ENCODE peak calls at places on chromosomes 11 and 22, in nine cellular contexts. One of them, this sample, is unnamed.

GRCh38 chr11:36019722-36020121 is 75.9 kb downstream of the LDLRAD3 start:
- DNase-seq in NCI-H524: no peak
- DNase-seq in HAP-1: no peak
- DNase-seq in A549: no peak
- DNase-seq in memory B cell: no peak
- DNase-seq in ACHN: no peak
- DNase-seq in fibroblast of the aortic adventitia: no peak
- DNase-seq in hypothalamus: no peak
- DNase-seq in NCI-H774: no peak
- DNase-seq in this sample: no peak

GRCh38 chr11:69337211-69337721 is 43.3 kb downstream of the MYEOV start:
- DNase-seq in hypothalamus: no peak
- DNase-seq in A549: no peak
- DNase-seq in memory B cell: no peak
- DNase-seq in HAP-1: no peak
- DNase-seq in NCI-H774: peak; percentile 23
- DNase-seq in NCI-H524: no peak
- DNase-seq in ACHN: no peak
- DNase-seq in fibroblast of the aortic adventitia: peak; percentile 34
- DNase-seq in this sample: peak; percentile 64

GRCh38 chr11:76229690-76230240 is 23.5 kb upstream of the WNT11 start:
- DNase-seq in fibroblast of the aortic adventitia: no peak
- DNase-seq in HAP-1: no peak
- DNase-seq in A549: no peak
- DNase-seq in ACHN: no peak
- DNase-seq in NCI-H524: no peak
- DNase-seq in hypothalamus: no peak
- DNase-seq in memory B cell: no peak
- DNase-seq in NCI-H774: no peak
- DNase-seq in this sample: no peak

GRCh38 chr11:65811764-65812475 is 21.8 kb upstream of the SNX32 start:
- DNase-seq in hypothalamus: no peak
- DNase-seq in HAP-1: no peak
- DNase-seq in NCI-H524: no peak
- DNase-seq in NCI-H774: no peak
- DNase-seq in ACHN: no peak
- DNase-seq in fibroblast of the aortic adventitia: no peak
- DNase-seq in A549: no peak
- DNase-seq in memory B cell: no peak
- DNase-seq in this sample: no peak

GRCh38 chr11:1675536-1676253 is 21.3 kb upstream of the KRTAP5-6 start:
- DNase-seq in fibroblast of the aortic adventitia: no peak
- DNase-seq in ACHN: no peak
- DNase-seq in memory B cell: no peak
- DNase-seq in A549: no peak
- DNase-seq in NCI-H524: no peak
- DNase-seq in NCI-H774: no peak
- DNase-seq in hypothalamus: no peak
- DNase-seq in HAP-1: no peak
- DNase-seq in this sample: no peak

GRCh38 chr11:1128333-1129142 is 29.2 kb upstream of the MUC5AC start:
- DNase-seq in HAP-1: peak; percentile 3
- DNase-seq in A549: no peak
- DNase-seq in hypothalamus: no peak
- DNase-seq in ACHN: no peak
- DNase-seq in NCI-H524: no peak
- DNase-seq in fibroblast of the aortic adventitia: no peak
- DNase-seq in memory B cell: no peak
- DNase-seq in NCI-H774: no peak
- DNase-seq in this sample: no peak

GRCh38 chr11:65279713-65280459 is 18.1 kb downstream of the POLA2 start:
- DNase-seq in memory B cell: no peak
- DNase-seq in fibroblast of the aortic adventitia: peak; percentile 99
- DNase-seq in A549: peak; percentile 81
- DNase-seq in NCI-H774: no peak
- DNase-seq in hypothalamus: no peak
- DNase-seq in ACHN: peak; percentile 83
- DNase-seq in HAP-1: no peak
- DNase-seq in NCI-H524: no peak
- DNase-seq in this sample: no peak

GRCh38 chr11:65639623-65640482 is 2.0 kb downstream of the SIPA1 start:
- DNase-seq in memory B cell: peak; percentile 95
- DNase-seq in A549: no peak
- DNase-seq in ACHN: no peak
- DNase-seq in NCI-H524: no peak
- DNase-seq in NCI-H774: no peak
- DNase-seq in HAP-1: no peak
- DNase-seq in fibroblast of the aortic adventitia: no peak
- DNase-seq in hypothalamus: no peak
- DNase-seq in this sample: peak; percentile 77

GRCh38 chr11:62501432-62501891 is 45.1 kb downstream of the AHNAK start:
- DNase-seq in ACHN: no peak
- DNase-seq in memory B cell: no peak
- DNase-seq in NCI-H524: no peak
- DNase-seq in HAP-1: no peak
- DNase-seq in fibroblast of the aortic adventitia: no peak
- DNase-seq in hypothalamus: peak; percentile 45
- DNase-seq in A549: no peak
- DNase-seq in NCI-H774: peak; percentile 63
- DNase-seq in this sample: no peak

GRCh38 chr11:31810779-31811647 is at the start of gene PAX6:
- DNase-seq in fibroblast of the aortic adventitia: peak; percentile 45
- DNase-seq in A549: peak; percentile 73
- DNase-seq in memory B cell: no peak
- DNase-seq in hypothalamus: no peak
- DNase-seq in ACHN: peak; percentile 97
- DNase-seq in HAP-1: peak; percentile 92
- DNase-seq in NCI-H774: peak; percentile 95
- DNase-seq in NCI-H524: peak; percentile 61
- DNase-seq in this sample: peak; percentile 48

GRCh38 chr22:36395922-36396321 is 8.2 kb upstream of the MYH9 start:
- DNase-seq in ACHN: no peak
- DNase-seq in NCI-H524: no peak
- DNase-seq in NCI-H774: no peak
- DNase-seq in A549: peak; percentile 54
- DNase-seq in HAP-1: no peak
- DNase-seq in memory B cell: no peak
- DNase-seq in hypothalamus: no peak
- DNase-seq in fibroblast of the aortic adventitia: peak; percentile 83
- DNase-seq in this sample: no peak

GRCh38 chr11:75555079-75555811 is 6.8 kb upstream of the SERPINH1 start:
- DNase-seq in hypothalamus: no peak
- DNase-seq in ACHN: no peak
- DNase-seq in NCI-H774: no peak
- DNase-seq in NCI-H524: no peak
- DNase-seq in fibroblast of the aortic adventitia: no peak
- DNase-seq in A549: no peak
- DNase-seq in memory B cell: no peak
- DNase-seq in HAP-1: no peak
- DNase-seq in this sample: no peak

GRCh38 chr11:26734706-26735105 is 12.8 kb upstream of the SLC5A12 start:
- DNase-seq in fibroblast of the aortic adventitia: no peak
- DNase-seq in NCI-H524: no peak
- DNase-seq in ACHN: no peak
- DNase-seq in memory B cell: no peak
- DNase-seq in NCI-H774: no peak
- DNase-seq in HAP-1: no peak
- DNase-seq in A549: no peak
- DNase-seq in hypothalamus: no peak
- DNase-seq in this sample: no peak

GRCh38 chr11:124814739-124815138 is 14.5 kb upstream of the MSANTD2 start:
- DNase-seq in memory B cell: no peak
- DNase-seq in NCI-H524: no peak
- DNase-seq in ACHN: no peak
- DNase-seq in fibroblast of the aortic adventitia: no peak
- DNase-seq in hypothalamus: no peak
- DNase-seq in HAP-1: no peak
- DNase-seq in NCI-H774: no peak
- DNase-seq in A549: no peak
- DNase-seq in this sample: no peak

GRCh38 chr11:106288988-106289387 is 211.5 kb downstream of the AASDHPPT start:
- DNase-seq in hypothalamus: no peak
- DNase-seq in HAP-1: no peak
- DNase-seq in NCI-H774: no peak
- DNase-seq in ACHN: no peak
- DNase-seq in A549: no peak
- DNase-seq in fibroblast of the aortic adventitia: no peak
- DNase-seq in memory B cell: no peak
- DNase-seq in NCI-H524: peak; percentile 17
- DNase-seq in this sample: no peak

GRCh38 chr22:39183991-39184585 is 31.6 kb upstream of the CBX7 start:
- DNase-seq in ACHN: peak; percentile 92
- DNase-seq in HAP-1: peak; percentile 33
- DNase-seq in fibroblast of the aortic adventitia: peak; percentile 44
- DNase-seq in NCI-H774: no peak
- DNase-seq in NCI-H524: peak; percentile 68
- DNase-seq in memory B cell: no peak
- DNase-seq in hypothalamus: no peak
- DNase-seq in A549: no peak
- DNase-seq in this sample: no peak

GRCh38 chr11:14643697-14644395 is at the start of gene PDE3B:
- DNase-seq in memory B cell: peak; percentile 40
- DNase-seq in ACHN: peak; percentile 19
- DNase-seq in fibroblast of the aortic adventitia: peak; percentile 14
- DNase-seq in hypothalamus: peak; percentile 30
- DNase-seq in NCI-H774: peak; percentile 85
- DNase-seq in A549: peak; percentile 80
- DNase-seq in NCI-H524: peak; percentile 68
- DNase-seq in HAP-1: peak; percentile 92
- DNase-seq in this sample: no peak

GRCh38 chr11:62004473-62004872 is 37.0 kb upstream of the FTH1 start:
- DNase-seq in HAP-1: no peak
- DNase-seq in fibroblast of the aortic adventitia: peak; percentile 96
- DNase-seq in NCI-H524: no peak
- DNase-seq in ACHN: no peak
- DNase-seq in NCI-H774: no peak
- DNase-seq in memory B cell: no peak
- DNase-seq in hypothalamus: no peak
- DNase-seq in A549: no peak
- DNase-seq in this sample: peak; percentile 45

GRCh38 chr11:63537293-63538101 is 889 bp downstream of the PLAAT4 start:
- DNase-seq in NCI-H774: no peak
- DNase-seq in A549: no peak
- DNase-seq in ACHN: peak; percentile 27
- DNase-seq in HAP-1: no peak
- DNase-seq in fibroblast of the aortic adventitia: peak; percentile 94
- DNase-seq in hypothalamus: peak; percentile 37
- DNase-seq in memory B cell: no peak
- DNase-seq in NCI-H524: no peak
- DNase-seq in this sample: no peak

GRCh38 chr22:42434748-42435425 is 2.7 kb upstream of the NFAM1 start:
- DNase-seq in NCI-H774: no peak
- DNase-seq in NCI-H524: no peak
- DNase-seq in fibroblast of the aortic adventitia: no peak
- DNase-seq in memory B cell: no peak
- DNase-seq in ACHN: no peak
- DNase-seq in hypothalamus: no peak
- DNase-seq in A549: no peak
- DNase-seq in HAP-1: no peak
- DNase-seq in this sample: no peak

GRCh38 chr22:49634006-49634772 is 193.5 kb downstream of the BRD1 start:
- DNase-seq in fibroblast of the aortic adventitia: no peak
- DNase-seq in hypothalamus: no peak
- DNase-seq in NCI-H774: no peak
- DNase-seq in A549: no peak
- DNase-seq in HAP-1: no peak
- DNase-seq in memory B cell: no peak
- DNase-seq in NCI-H524: no peak
- DNase-seq in ACHN: no peak
- DNase-seq in this sample: no peak

GRCh38 chr11:111531156-111531555 is 9.4 kb upstream of the LAYN start:
- DNase-seq in NCI-H524: no peak
- DNase-seq in fibroblast of the aortic adventitia: peak; percentile 29
- DNase-seq in NCI-H774: no peak
- DNase-seq in HAP-1: no peak
- DNase-seq in A549: no peak
- DNase-seq in ACHN: no peak
- DNase-seq in memory B cell: no peak
- DNase-seq in hypothalamus: no peak
- DNase-seq in this sample: no peak

GRCh38 chr22:20021196-20022181 is 579 bp downstream of the TANGO2 start:
- DNase-seq in hypothalamus: peak; percentile 36
- DNase-seq in A549: no peak
- DNase-seq in fibroblast of the aortic adventitia: peak; percentile 69
- DNase-seq in HAP-1: peak; percentile 42
- DNase-seq in NCI-H524: no peak
- DNase-seq in ACHN: peak; percentile 8
- DNase-seq in NCI-H774: no peak
- DNase-seq in memory B cell: no peak
- DNase-seq in this sample: no peak

GRCh38 chr11:100930185-100930778 is 199.3 kb downstream of the PGR start:
- DNase-seq in memory B cell: peak; percentile 7
- DNase-seq in A549: peak; percentile 25
- DNase-seq in NCI-H524: no peak
- DNase-seq in ACHN: peak; percentile 67
- DNase-seq in fibroblast of the aortic adventitia: peak; percentile 88
- DNase-seq in NCI-H774: peak; percentile 64
- DNase-seq in HAP-1: no peak
- DNase-seq in hypothalamus: no peak
- DNase-seq in this sample: no peak

GRCh38 chr22:45441158-45441557 is 27.7 kb downstream of the RIBC2 start:
- DNase-seq in A549: peak; percentile 46
- DNase-seq in memory B cell: peak; percentile 11
- DNase-seq in hypothalamus: no peak
- DNase-seq in HAP-1: peak; percentile 79
- DNase-seq in fibroblast of the aortic adventitia: peak; percentile 75
- DNase-seq in NCI-H524: peak; percentile 86
- DNase-seq in NCI-H774: no peak
- DNase-seq in ACHN: peak; percentile 45
- DNase-seq in this sample: no peak

This sample was measured in GM12864.